ENCODE peak calls at places on chromosome 15, in nine cellular contexts. E is AG20443; J is effector CD4-positive, alpha-beta T cell; D is heart left ventricle; O is nephron progenitor cell; N is IMR-90; P is activated T-helper 1 cell treated with Interleukin-2 at 50 U/mL for 16 hours; C is heart right ventricle; S is RPMI8226. L is an unnamed sample.

GRCh38 chr15:95105229-95105628 is 873.9 kb downstream of the MCTP2 start:
- DNase-seq in D (no peak), S (no peak), P (no peak), E (peak), O (no peak), C (no peak), J (no peak), N (peak), L (no peak)

GRCh38 chr15:27769652-27770051 is 329.5 kb downstream of the OCA2 start:
- DNase-seq in E (no peak), O (no peak), J (no peak), S (no peak), N (no peak), P (no peak), D (no peak), C (no peak), L (no peak)

GRCh38 chr15:36878745-36879262 is 221.5 kb downstream of the MEIS2 start:
- DNase-seq in N (no peak), E (no peak), C (no peak), P (no peak), D (no peak), S (no peak), J (no peak), O (no peak), L (no peak)

GRCh38 chr15:62264196-62264595 is 99.1 kb upstream of the C2CD4B start:
- DNase-seq in E (no peak), J (no peak), O (no peak), N (no peak), C (no peak), P (no peak), S (no peak), D (no peak), L (no peak)

GRCh38 chr15:79812536-79812935 is 84.3 kb downstream of the MTHFS start:
- DNase-seq in J (no peak), P (no peak), S (no peak), N (no peak), C (no peak), E (no peak), D (no peak), O (no peak), L (no peak)

GRCh38 chr15:39270976-39271375 is 309.9 kb upstream of the THBS1 start:
- DNase-seq in D (no peak), J (no peak), N (peak), C (no peak), O (no peak), P (no peak), E (peak), S (no peak), L (no peak)

GRCh38 chr15:33395841-33396240 is 85.1 kb downstream of the RYR3 start:
- DNase-seq in N (no peak), O (no peak), E (no peak), P (no peak), S (no peak), D (no peak), C (no peak), J (no peak), L (no peak)

GRCh38 chr15:29226431-29227216 is 43.0 kb downstream of the NSMCE3 start:
- DNase-seq in S (no peak), E (no peak), J (no peak), O (no peak), D (no peak), C (no peak), P (no peak), N (no peak), L (no peak)

GRCh38 chr15:41894251-41894790 is 468 bp upstream of the SPTBN5 start:
- DNase-seq in S (no peak), C (no peak), N (no peak), P (no peak), D (no peak), E (no peak), O (no peak), J (no peak), L (no peak)

GRCh38 chr15:101390060-101390459 is 95.0 kb upstream of the SNRPA1 start:
- DNase-seq in P (no peak), E (no peak), J (no peak), S (no peak), N (no peak), O (no peak), C (no peak), D (no peak), L (no peak)